ENCODE peak calls at places on chromosomes 12 and 14, in six cellular contexts. H is retinal pigment epithelial cell; W is GM23248; O is osteoblast; A is CD8-positive, alpha-beta memory T cell; T is transverse colon. I is an unnamed sample.

GRCh38 chr12:10612954-10613333 is 465 bp downstream of the MAGOHB start:
- DNase-seq in H (no peak), W (peak), O (no peak), A (no peak), T (no peak), I (no peak)

GRCh38 chr14:80965041-80965440 is 9.6 kb downstream of the TSHR start:
- DNase-seq in H (no peak), W (peak), O (no peak), A (no peak), T (no peak), I (peak)

GRCh38 chr14:101636081-101636560 is 74.8 kb downstream of the DIO3 start:
- DNase-seq in H (no peak), W (no peak), O (peak), A (no peak), T (no peak), I (no peak)

GRCh38 chr14:33375781-33376180 is 437.1 kb downstream of the NPAS3 start:
- DNase-seq in H (no peak), W (no peak), O (no peak), A (no peak), T (no peak), I (no peak)

GRCh38 chr14:63875311-63875710 is 22.5 kb downstream of the SYNE2 start:
- DNase-seq in H (no peak), W (peak), O (no peak), A (no peak), T (no peak), I (peak)

GRCh38 chr12:97602315-97602714 is 139.7 kb downstream of the RMST start:
- DNase-seq in H (no peak), W (no peak), O (no peak), A (no peak), T (no peak), I (no peak)

GRCh38 chr12:19025582-19025981 is 104.0 kb upstream of the PLEKHA5 start:
- DNase-seq in H (no peak), W (no peak), O (no peak), A (no peak), T (no peak), I (peak)

GRCh38 chr12:57008113-57008687 is 1.9 kb upstream of the ZBTB39 start:
- DNase-seq in H (peak), W (peak), O (peak), A (no peak), T (no peak), I (peak)

GRCh38 chr12:45703942-45704341 is 25.6 kb upstream of the ARID2 start:
- DNase-seq in H (no peak), W (peak), O (no peak), A (no peak), T (no peak), I (peak)

GRCh38 chr12:120229071-120229582 is 28.2 kb upstream of the RPLP0 start:
- DNase-seq in H (no peak), W (no peak), O (peak), A (no peak), T (no peak), I (no peak)

GRCh38 chr12:105761075-105761474 is 377.7 kb downstream of the NUAK1 start:
- DNase-seq in H (no peak), W (peak), O (no peak), A (no peak), T (no peak), I (no peak)

GRCh38 chr14:23153891-23154796 is 29.3 kb downstream of the SLC7A8 start:
- DNase-seq in H (peak), W (peak), O (peak), A (no peak), T (peak), I (peak)

GRCh38 chr12:56087220-56087619 is 7.3 kb downstream of the ERBB3 start:
- DNase-seq in H (no peak), W (peak), O (peak), A (no peak), T (peak), I (peak)

GRCh38 chr12:24066865-24067264 is 117.4 kb upstream of the SOX5 start:
- DNase-seq in H (peak), W (peak), O (peak), A (no peak), T (no peak), I (peak)

GRCh38 chr12:20040844-20041243 is 327.5 kb upstream of the PDE3A start:
- DNase-seq in H (no peak), W (no peak), O (peak), A (no peak), T (no peak), I (no peak)

GRCh38 chr14:74083784-74084276 is 423 bp downstream of the ALDH6A1 start:
- DNase-seq in H (no peak), W (no peak), O (peak), A (no peak), T (no peak), I (no peak)

GRCh38 chr12:9319044-9319841 is 111.0 kb upstream of the PZP start:
- DNase-seq in H (no peak), W (peak), O (peak), A (no peak), T (no peak), I (no peak)

GRCh38 chr14:36857136-36857535 is 195.5 kb downstream of the PAX9 start:
- DNase-seq in H (no peak), W (no peak), O (no peak), A (no peak), T (no peak), I (no peak)

GRCh38 chr14:82710257-82710841 is 1176.7 kb upstream of the SEL1L start:
- DNase-seq in H (peak), W (peak), O (peak), A (no peak), T (peak), I (peak)

GRCh38 chr12:45183263-45183662 is 32.6 kb upstream of the ANO6 start:
- DNase-seq in H (no peak), W (peak), O (peak), A (no peak), T (no peak), I (no peak)

GRCh38 chr14:36027354-36027753 is 149.2 kb downstream of the PTCSC3 start:
- DNase-seq in H (no peak), W (no peak), O (no peak), A (no peak), T (no peak), I (peak)

GRCh38 chr14:73833024-73833423 is 18.6 kb upstream of the PTGR2 start:
- DNase-seq in H (no peak), W (peak), O (peak), A (no peak), T (no peak), I (no peak)

GRCh38 chr12:55705802-55706402 is 1.8 kb downstream of the ITGA7 start:
- DNase-seq in H (no peak), W (no peak), O (peak), A (peak), T (no peak), I (no peak)

GRCh38 chr12:49342066-49342913 is 4.4 kb upstream of the DNAJC22 start:
- DNase-seq in H (no peak), W (peak), O (peak), A (peak), T (peak), I (peak)

GRCh38 chr12:96219700-96220206 is 25.6 kb downstream of the ELK3 start:
- DNase-seq in H (peak), W (peak), O (peak), A (no peak), T (no peak), I (peak)

GRCh38 chr12:11067514-11067913 is 5.4 kb upstream of the TAS2R46 start:
- DNase-seq in H (peak), W (peak), O (no peak), A (no peak), T (peak), I (peak)

GRCh38 chr12:109728921-109729836 is 15.6 kb downstream of the FAM222A start:
- DNase-seq in H (no peak), W (no peak), O (peak), A (peak), T (no peak), I (peak)

GRCh38 chr14:32559595-32559994 is 230.5 kb downstream of the AKAP6 start:
- DNase-seq in H (peak), W (peak), O (no peak), A (no peak), T (no peak), I (peak)

GRCh38 chr12:72207756-72208155 is 64.4 kb upstream of the TRHDE start:
- DNase-seq in H (no peak), W (no peak), O (no peak), A (no peak), T (no peak), I (no peak)

GRCh38 chr12:44285321-44285720 is 449.4 kb downstream of the TMEM117 start:
- DNase-seq in H (no peak), W (no peak), O (no peak), A (no peak), T (no peak), I (no peak)

GRCh38 chr12:14495326-14495725 is 72.4 kb downstream of the PLBD1 start:
- DNase-seq in H (no peak), W (no peak), O (no peak), A (no peak), T (no peak), I (no peak)

GRCh38 chr14:47391105-47391504 is 284.3 kb downstream of the MDGA2 start:
- DNase-seq in H (no peak), W (no peak), O (no peak), A (no peak), T (no peak), I (no peak)

GRCh38 chr12:32533971-32534590 is 134.7 kb downstream of the FGD4 start:
- DNase-seq in H (peak), W (peak), O (peak), A (no peak), T (peak), I (peak)

GRCh38 chr12:131869871-131870418 is 24.5 kb upstream of the ULK1 start:
- DNase-seq in H (no peak), W (peak), O (peak), A (no peak), T (no peak), I (peak)

GRCh38 chr12:95834572-95834971 is 24.2 kb upstream of the SNRPF start:
- DNase-seq in H (no peak), W (no peak), O (no peak), A (no peak), T (no peak), I (no peak)

GRCh38 chr12:66169221-66170170 is at the start of gene TMBIM4:
- DNase-seq in H (peak), W (peak), O (peak), A (peak), T (peak), I (peak)

GRCh38 chr12:7693793-7694192 is 1.8 kb downstream of the GDF3 start:
- DNase-seq in H (no peak), W (no peak), O (no peak), A (no peak), T (no peak), I (no peak)

GRCh38 chr12:7695159-7695930 is at the start of gene GDF3:
- DNase-seq in H (no peak), W (peak), O (no peak), A (no peak), T (no peak), I (no peak)

GRCh38 chr12:7694556-7694955 is 1.0 kb downstream of the GDF3 start:
- DNase-seq in H (no peak), W (no peak), O (no peak), A (no peak), T (no peak), I (no peak)
- H3K4me3 ChIP-seq in H (no peak), W (no peak), O (no peak), A (no peak), T (no peak), I (no peak)

GRCh38 chr14:99261916-99262787 is 9.8 kb downstream of the BCL11B start:
- DNase-seq in H (no peak), W (no peak), O (peak), A (peak), T (peak), I (peak)
- H3K4me3 ChIP-seq in H (no peak), W (no peak), O (no peak), A (peak), T (no peak), I (no peak)

DNA sequence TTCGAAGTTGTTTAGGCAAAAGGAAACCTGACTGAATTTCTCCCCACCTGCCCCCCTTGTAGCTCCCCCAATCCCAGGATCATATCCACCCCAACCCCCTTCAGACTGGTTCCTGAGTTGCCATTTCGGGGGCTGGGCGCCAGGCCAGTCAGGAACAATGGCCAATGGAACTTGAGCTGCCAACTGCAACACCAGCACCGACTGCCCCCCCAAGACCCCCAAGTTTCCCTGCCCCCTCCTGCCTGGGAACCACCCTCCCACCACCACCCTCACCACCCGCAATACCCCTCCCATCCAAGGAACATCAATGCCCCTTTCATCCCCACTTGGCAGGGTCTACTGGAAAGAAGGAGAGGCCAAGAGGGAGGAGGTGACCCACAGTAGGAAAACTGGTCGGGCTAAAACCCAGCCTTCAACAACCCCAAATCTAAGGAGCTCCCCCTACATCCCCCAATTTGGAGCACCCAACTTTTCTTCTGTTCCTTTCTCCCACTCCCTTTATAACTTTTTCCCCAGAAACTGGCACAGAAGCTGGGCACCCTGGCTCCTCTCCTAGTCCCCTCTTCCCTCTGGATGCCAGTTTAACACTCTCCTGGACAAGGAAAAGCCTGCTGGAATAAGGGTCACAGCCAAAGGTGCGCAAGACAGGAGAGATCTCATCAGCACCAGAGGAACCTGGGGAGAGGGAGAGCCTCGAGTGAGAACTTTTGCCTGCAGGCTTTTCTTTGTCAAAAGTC is 1.6 kb upstream of the NDRG2 start:
- DNase-seq in H (no peak), W (no peak), O (peak), A (no peak), T (no peak), I (no peak)
- H3K4me3 ChIP-seq in H (no peak), W (no peak), O (no peak), A (no peak), T (no peak), I (no peak)

GRCh38 chr14:54683882-54684794 is 117.2 kb downstream of the SAMD4A start:
- DNase-seq in H (no peak), W (peak), O (peak), A (no peak), T (peak), I (peak)
- H3K4me3 ChIP-seq in H (no peak), W (peak), O (peak), A (no peak), T (no peak), I (no peak)

GRCh38 chr12:124548854-124549378 is 18.5 kb downstream of the NCOR2 start:
- DNase-seq in H (peak), W (peak), O (peak), A (no peak), T (peak), I (no peak)

GRCh38 chr12:124550123-124551089 is 17.0 kb downstream of the NCOR2 start:
- DNase-seq in H (no peak), W (no peak), O (peak), A (no peak), T (no peak), I (peak)

GRCh38 chr12:124547626-124548025 is 19.8 kb downstream of the NCOR2 start:
- DNase-seq in H (no peak), W (no peak), O (no peak), A (no peak), T (no peak), I (no peak)

GRCh38 chr12:124551268-124552144 is 15.9 kb downstream of the NCOR2 start:
- DNase-seq in H (no peak), W (no peak), O (no peak), A (no peak), T (peak), I (peak)

DNA sequence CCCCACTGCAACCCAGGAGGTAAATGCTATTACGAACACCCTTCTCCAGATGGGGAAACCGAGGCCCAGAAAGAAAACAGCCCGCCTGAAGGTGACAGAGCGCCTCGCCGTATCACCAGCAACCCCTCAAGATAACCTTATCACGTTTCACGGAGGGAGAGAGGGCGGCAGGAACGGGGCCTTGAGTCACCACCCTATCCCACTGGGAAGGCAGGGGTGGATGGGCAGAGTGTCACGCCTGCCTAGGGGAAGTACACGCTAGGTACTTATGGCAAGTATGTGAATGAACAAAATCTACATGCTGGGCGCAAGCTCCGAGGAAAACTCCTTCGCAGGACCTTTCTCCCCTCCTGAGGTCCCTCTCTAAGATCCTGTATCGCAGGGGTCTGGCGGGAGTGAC is 17.8 kb downstream of the NCOR2 start:
- DNase-seq in H (no peak), W (no peak), O (peak), A (no peak), T (no peak), I (no peak)
- H3K4me3 ChIP-seq in H (peak), W (no peak), O (no peak), A (no peak), T (no peak), I (no peak)

GRCh38 chr12:100573168-100573498 is 351 bp upstream of the GAS2L3 start:
- DNase-seq in H (no peak), W (no peak), O (no peak), A (no peak), T (no peak), I (no peak)
- H3K4me3 ChIP-seq in H (peak), W (peak), O (peak), A (peak), T (peak), I (peak)